ENCODE peak calls at places on chromosome 20, in four cellular contexts. One of them, this sample, is unnamed.

GRCh38 chr20:36950432-36951197 is 893 bp downstream of the SAMHD1 start:
- DNase-seq in HepG2: no peak
- DNase-seq in activated CD4-positive, alpha-beta T cell treated with anti-CD3 and anti-CD28 coated beads for 36 hours: peak; percentile 53
- DNase-seq in adrenal gland: no peak
- DNase-seq in this sample: peak; percentile 14

GRCh38 chr20:53608071-53608455 is 14.4 kb upstream of the ZNF217 start:
- DNase-seq in activated CD4-positive, alpha-beta T cell treated with anti-CD3 and anti-CD28 coated beads for 36 hours: no peak
- DNase-seq in HepG2: no peak
- DNase-seq in adrenal gland: peak; percentile 44
- DNase-seq in this sample: no peak

GRCh38 chr20:57395111-57395959 is 4.1 kb downstream of the RBM38 start:
- DNase-seq in activated CD4-positive, alpha-beta T cell treated with anti-CD3 and anti-CD28 coated beads for 36 hours: no peak
- DNase-seq in adrenal gland: peak; percentile 91
- DNase-seq in HepG2: no peak
- DNase-seq in this sample: no peak

GRCh38 chr20:408843-409696 is 971 bp downstream of the RBCK1 start:
- DNase-seq in adrenal gland: no peak
- DNase-seq in activated CD4-positive, alpha-beta T cell treated with anti-CD3 and anti-CD28 coated beads for 36 hours: peak; percentile 52
- DNase-seq in HepG2: no peak
- DNase-seq in this sample: peak; percentile 34

GRCh38 chr20:10369723-10370090 is 64.3 kb downstream of the MKKS start:
- DNase-seq in HepG2: no peak
- DNase-seq in adrenal gland: no peak
- DNase-seq in activated CD4-positive, alpha-beta T cell treated with anti-CD3 and anti-CD28 coated beads for 36 hours: no peak
- DNase-seq in this sample: no peak

GRCh38 chr20:62183426-62184142 is 756 bp downstream of the MTG2 start:
- DNase-seq in adrenal gland: no peak
- DNase-seq in HepG2: no peak
- DNase-seq in activated CD4-positive, alpha-beta T cell treated with anti-CD3 and anti-CD28 coated beads for 36 hours: no peak
- DNase-seq in this sample: no peak

GRCh38 chr20:60804918-60805631 is 447.0 kb upstream of the CDH4 start:
- DNase-seq in adrenal gland: no peak
- DNase-seq in activated CD4-positive, alpha-beta T cell treated with anti-CD3 and anti-CD28 coated beads for 36 hours: no peak
- DNase-seq in HepG2: no peak
- DNase-seq in this sample: no peak

GRCh38 chr20:51346686-51347485 is 195.6 kb downstream of the NFATC2 start:
- DNase-seq in adrenal gland: no peak
- DNase-seq in HepG2: no peak
- DNase-seq in activated CD4-positive, alpha-beta T cell treated with anti-CD3 and anti-CD28 coated beads for 36 hours: no peak
- DNase-seq in this sample: no peak

GRCh38 chr20:10178091-10178490 is 40.5 kb upstream of the SNAP25 start:
- DNase-seq in adrenal gland: no peak
- DNase-seq in activated CD4-positive, alpha-beta T cell treated with anti-CD3 and anti-CD28 coated beads for 36 hours: no peak
- DNase-seq in HepG2: no peak
- DNase-seq in this sample: no peak

GRCh38 chr20:24855848-24856247 is 93.2 kb upstream of the CST7 start:
- DNase-seq in adrenal gland: no peak
- DNase-seq in HepG2: no peak
- DNase-seq in activated CD4-positive, alpha-beta T cell treated with anti-CD3 and anti-CD28 coated beads for 36 hours: no peak
- DNase-seq in this sample: no peak

GRCh38 chr20:3659492-3660261 is 3.5 kb downstream of the GFRA4 start:
- DNase-seq in adrenal gland: no peak
- DNase-seq in HepG2: no peak
- DNase-seq in activated CD4-positive, alpha-beta T cell treated with anti-CD3 and anti-CD28 coated beads for 36 hours: no peak
- DNase-seq in this sample: no peak

GRCh38 chr20:47181056-47181862 is 175.2 kb downstream of the ZMYND8 start:
- DNase-seq in HepG2: peak; percentile 92
- DNase-seq in adrenal gland: no peak
- DNase-seq in activated CD4-positive, alpha-beta T cell treated with anti-CD3 and anti-CD28 coated beads for 36 hours: peak; percentile 52
- DNase-seq in this sample: no peak

GRCh38 chr20:56003966-56004365 is 1.4 kb downstream of the CBLN4 start:
- DNase-seq in HepG2: no peak
- DNase-seq in adrenal gland: no peak
- DNase-seq in activated CD4-positive, alpha-beta T cell treated with anti-CD3 and anti-CD28 coated beads for 36 hours: no peak
- DNase-seq in this sample: no peak

GRCh38 chr20:3919352-3919751 is 30.2 kb downstream of the PANK2 start:
- DNase-seq in adrenal gland: no peak
- DNase-seq in activated CD4-positive, alpha-beta T cell treated with anti-CD3 and anti-CD28 coated beads for 36 hours: no peak
- DNase-seq in HepG2: no peak
- DNase-seq in this sample: no peak